ENCODE peak calls at places on chromosomes 12 and 14, in four cellular contexts. Q, A, N and E are unnamed samples.

GRCh38 chr12:109736552-109737108 is 23.0 kb downstream of the FAM222A start:
- DNase-seq in N (no peak), Q (peak; percentile 71), A (peak; percentile 36), E (peak; percentile 42)

GRCh38 chr14:98189077-98189476 is 1082.9 kb downstream of the BCL11B start:
- DNase-seq in Q (no peak), A (no peak), N (no peak), E (peak; percentile 78)

GRCh38 chr12:108594-108993 is 42.0 kb downstream of the IQSEC3 start:
- DNase-seq in N (no peak), A (no peak), Q (peak; percentile 54), E (no peak)

GRCh38 chr14:97414718-97415098 is 617.5 kb downstream of the VRK1 start:
- DNase-seq in A (no peak), Q (no peak), N (no peak), E (no peak)

GRCh38 chr12:120688527-120689071 is 1.6 kb downstream of the MLEC start:
- DNase-seq in Q (no peak), A (no peak), N (no peak), E (no peak)

GRCh38 chr12:95774311-95775045 is 16.1 kb downstream of the NTN4 start:
- DNase-seq in Q (no peak), N (no peak), A (no peak), E (no peak)

GRCh38 chr12:26870491-26871419 is 37.8 kb upstream of the ITPR2 start:
- DNase-seq in N (no peak), A (no peak), Q (no peak), E (peak; percentile 76)

GRCh38 chr14:44962573-44963528 is 861 bp downstream of the TOGARAM1 start:
- DNase-seq in N (no peak), A (peak; percentile 45), Q (peak; percentile 35), E (no peak)

GRCh38 chr14:61588419-61588901 is 106.9 kb upstream of the HIF1A start:
- DNase-seq in Q (no peak), N (no peak), A (no peak), E (no peak)

GRCh38 chr12:13121568-13121967 is 18.1 kb upstream of the GSG1 start:
- DNase-seq in A (no peak), N (no peak), Q (no peak), E (no peak)

GRCh38 chr12:49964849-49965624 is 3.4 kb downstream of the AQP5 start:
- DNase-seq in A (no peak), N (no peak), Q (no peak), E (no peak)

GRCh38 chr14:24409217-24409616 is 10.4 kb downstream of the NYNRIN start:
- DNase-seq in N (no peak), A (no peak), Q (no peak), E (no peak)

GRCh38 chr12:116324684-116325664 is 47.5 kb upstream of the MED13L start:
- DNase-seq in N (no peak), A (peak; percentile 65), Q (no peak), E (peak; percentile 73)

GRCh38 chr12:53478865-53479264 is 20.4 kb downstream of the MAP3K12 start:
- DNase-seq in A (no peak), Q (no peak), N (no peak), E (no peak)

GRCh38 chr12:31651893-31652521 is 7.5 kb upstream of the ETFBKMT start:
- DNase-seq in A (no peak), Q (no peak), N (no peak), E (no peak)

GRCh38 chr14:32697114-32697513 is 241.6 kb upstream of the NPAS3 start:
- DNase-seq in N (no peak), Q (no peak), A (no peak), E (no peak)

GRCh38 chr12:44525806-44526654 is 350.1 kb downstream of the NELL2 start:
- DNase-seq in A (no peak), Q (no peak), N (no peak), E (no peak)

GRCh38 chr12:20865873-20866272 is 55.4 kb downstream of the SLCO1B3 start:
- DNase-seq in Q (no peak), N (no peak), A (no peak), E (no peak)

GRCh38 chr12:24554612-24555300 is 394.1 kb downstream of the BCAT1 start:
- DNase-seq in N (no peak), Q (no peak), A (no peak), E (no peak)

GRCh38 chr12:117580718-117581062 is 219.3 kb upstream of the NOS1 start:
- DNase-seq in A (no peak), N (peak; percentile 79), Q (peak; percentile 81), E (peak; percentile 34)

GRCh38 chr12:44696542-44696941 is 179.6 kb downstream of the NELL2 start:
- DNase-seq in Q (no peak), A (no peak), N (peak; percentile 26), E (no peak)

GRCh38 chr12:14410841-14411569 is 45.5 kb downstream of the ATF7IP start:
- DNase-seq in A (no peak), N (peak; percentile 13), Q (no peak), E (no peak)

GRCh38 chr12:39692258-39692853 is 72.8 kb upstream of the ABCD2 start:
- DNase-seq in N (peak; percentile 14), A (no peak), Q (peak; percentile 53), E (no peak)

GRCh38 chr12:9751204-9752144 is 9.2 kb downstream of the CD69 start:
- DNase-seq in N (peak; percentile 65), A (no peak), Q (no peak), E (no peak)

GRCh38 chr12:109291531-109292341 is 17.3 kb downstream of the FOXN4 start:
- DNase-seq in N (peak; percentile 40), Q (no peak), A (no peak), E (no peak)

GRCh38 chr12:109331546-109331945 is 16.2 kb upstream of the MYO1H start:
- DNase-seq in N (no peak), Q (no peak), A (no peak), E (no peak)